ENCODE peak calls at places on chromosome 18, in five cellular contexts. U is nucleus accumbens; J is breast epithelium; M is activated naive CD8-positive, alpha-beta T cell treated with anti-CD3 and anti-CD28 coated beads, Interleukin-2, amount 50 U/mL, for 24 hours; E is astrocyte of the hippocampus. X is an unnamed sample.

GRCh38 chr18:36757081-36757480 is 71.7 kb downstream of the TPGS2 start:
- DNase-seq in U (no peak), J (no peak), M (no peak), E (peak; percentile 80), X (no peak)

GRCh38 chr18:22650247-22650646 is 232.5 kb upstream of the CTAGE1 start:
- DNase-seq in U (no peak), J (no peak), M (no peak), E (no peak), X (no peak)

GRCh38 chr18:32911660-32912284 is 138.9 kb upstream of the KLHL14 start:
- DNase-seq in U (no peak), J (no peak), M (no peak), E (peak; percentile 16), X (no peak)

GRCh38 chr18:49752095-49752457 is 61.3 kb downstream of the ACAA2 start:
- DNase-seq in U (no peak), J (no peak), M (no peak), E (no peak), X (peak; percentile 34)

GRCh38 chr18:45651269-45651668 is 36.0 kb downstream of the SLC14A2 start:
- DNase-seq in U (no peak), J (no peak), M (no peak), E (no peak), X (no peak)

GRCh38 chr18:58942486-58942885 is 77.8 kb downstream of the ZNF532 start:
- DNase-seq in U (no peak), J (no peak), M (no peak), E (peak; percentile 67), X (peak; percentile 66)

GRCh38 chr18:76451475-76452331 is 43.3 kb downstream of the ZNF516 start:
- DNase-seq in U (no peak), J (peak; percentile 15), M (peak; percentile 19), E (peak; percentile 59), X (no peak)

GRCh38 chr18:12745095-12745820 is 42.4 kb downstream of the PSMG2 start:
- DNase-seq in U (no peak), J (no peak), M (no peak), E (no peak), X (no peak)

GRCh38 chr18:79485788-79486355 is 90.1 kb downstream of the NFATC1 start:
- DNase-seq in U (no peak), J (no peak), M (no peak), E (peak; percentile 94), X (no peak)

GRCh38 chr18:2776596-2776995 is 70.2 kb upstream of the EMILIN2 start:
- DNase-seq in U (no peak), J (no peak), M (no peak), E (no peak), X (no peak)

GRCh38 chr18:62420513-62421209 is 95.6 kb downstream of the TNFRSF11A start:
- DNase-seq in U (no peak), J (peak; percentile 46), M (peak; percentile 62), E (peak; percentile 34), X (no peak)

GRCh38 chr18:11818486-11819203 is 32.6 kb upstream of the CHMP1B start:
- DNase-seq in U (no peak), J (no peak), M (no peak), E (no peak), X (no peak)

GRCh38 chr18:79360933-79361332 is 34.8 kb upstream of the NFATC1 start:
- DNase-seq in U (no peak), J (no peak), M (no peak), E (no peak), X (no peak)

GRCh38 chr18:24987271-24987932 is 364.6 kb downstream of the ZNF521 start:
- DNase-seq in U (no peak), J (peak; percentile 34), M (no peak), E (peak; percentile 45), X (no peak)

GRCh38 chr18:49481317-49481716 is 5.7 kb downstream of the C18orf32 start:
- DNase-seq in U (no peak), J (no peak), M (no peak), E (no peak), X (no peak)

GRCh38 chr18:67410671-67411070 is 105.8 kb downstream of the DSEL start:
- DNase-seq in U (no peak), J (no peak), M (no peak), E (peak; percentile 66), X (no peak)

GRCh38 chr18:58754544-58755068 is 83.3 kb downstream of the MALT1 start:
- DNase-seq in U (no peak), J (no peak), M (no peak), E (peak; percentile 45), X (no peak)

GRCh38 chr18:49094136-49094535 is 143.4 kb upstream of the SMAD7 start:
- DNase-seq in U (no peak), J (no peak), M (no peak), E (no peak), X (no peak)

GRCh38 chr18:25136416-25137132 is 215.4 kb downstream of the ZNF521 start:
- DNase-seq in U (no peak), J (no peak), M (no peak), E (no peak), X (no peak)